ENCODE peak calls at places on chromosomes 2 and 18, in eight cellular contexts. M is activated CD8-positive, alpha-beta T cell treated with anti-CD3 and anti-CD28 coated beads for 36 hours; U is T-helper 1 cell; Y is DMS 273 treated with DMSO at 0.1 percent for 48 hours; K is ureter; T is adrenal gland; W is vagina; D is NCI-H2171. L is an unnamed sample.
A peak's percentile ranks its signal among the peaks of the same experiment; 100 is the strongest.

GRCh38 chr2:73971722-73972121 is 13.0 kb upstream of the TET3 start:
- DNase-seq in W (no peak), D (no peak), U (no peak), T (no peak), M (no peak), K (no peak), Y (no peak), L (no peak)

GRCh38 chr2:108587621-108588020 is 53.4 kb downstream of the LIMS1 start:
- DNase-seq in Y (no peak), T (peak; percentile 93), K (no peak), U (no peak), M (no peak), W (no peak), D (no peak), L (peak; percentile 69)

GRCh38 chr2:120253021-120253882 is 600 bp downstream of the RALB start:
- DNase-seq in M (peak; percentile 37), Y (peak; percentile 16), W (peak; percentile 93), K (peak; percentile 84), T (peak; percentile 91), D (peak; percentile 36), U (no peak), L (peak; percentile 91)

GRCh38 chr2:196284033-196284844 is 112.9 kb upstream of the STK17B start:
- DNase-seq in Y (no peak), D (no peak), W (no peak), K (no peak), T (no peak), U (no peak), M (no peak), L (no peak)

GRCh38 chr2:70750320-70750719 is 17.7 kb downstream of the ADD2 start:
- DNase-seq in U (no peak), W (no peak), M (no peak), K (no peak), D (no peak), Y (no peak), T (no peak), L (no peak)

GRCh38 chr2:168935810-168936581 is 34.9 kb downstream of the G6PC2 start:
- DNase-seq in Y (no peak), D (no peak), W (no peak), U (no peak), K (no peak), T (no peak), M (no peak), L (peak; percentile 78)

GRCh38 chr18:8254664-8255063 is 354.6 kb upstream of the RAB12 start:
- DNase-seq in T (no peak), W (no peak), M (no peak), D (no peak), K (no peak), Y (no peak), U (no peak), L (no peak)

GRCh38 chr2:31170071-31170698 is 31.9 kb upstream of the GALNT14 start:
- DNase-seq in U (no peak), Y (peak; percentile 47), M (peak; percentile 64), T (peak; percentile 84), K (peak; percentile 52), W (peak; percentile 82), D (no peak), L (peak; percentile 80)

GRCh38 chr2:172100080-172101007 is 2.4 kb downstream of the DLX2 start:
- DNase-seq in T (no peak), Y (no peak), D (no peak), U (no peak), M (no peak), K (no peak), W (no peak), L (no peak)

GRCh38 chr2:3729786-3730185 is 26.4 kb downstream of the DCDC2C start:
- DNase-seq in W (peak; percentile 77), M (no peak), Y (no peak), U (no peak), D (no peak), T (no peak), K (no peak), L (no peak)